ENCODE peak calls at places on chromosome 1, in seven cellular contexts. N, H, W, P, S, J and R are unnamed samples.

GRCh38 chr1:165383067-165383466 is 26.6 kb upstream of the LMX1A start:
- DNase-seq in N (peak), H (no peak), W (peak), P (no peak), S (no peak), J (peak), R (no peak)

GRCh38 chr1:116433283-116434257 is 60.5 kb downstream of the ATP1A1 start:
- DNase-seq in N (peak), H (no peak), W (peak), P (no peak), S (no peak), J (peak), R (no peak)

GRCh38 chr1:36913016-36913415 is 121.3 kb downstream of the GRIK3 start:
- DNase-seq in N (no peak), H (no peak), W (no peak), P (no peak), S (no peak), J (no peak), R (no peak)

GRCh38 chr1:33143181-33143580 is 38.7 kb downstream of the TRIM62 start:
- DNase-seq in N (no peak), H (no peak), W (peak), P (no peak), S (no peak), J (peak), R (no peak)

GRCh38 chr1:27031235-27032118 is 18.8 kb upstream of the TENT5B start:
- DNase-seq in N (peak), H (no peak), W (peak), P (no peak), S (no peak), J (no peak), R (peak)

GRCh38 chr1:64536217-64536835 is 66.4 kb downstream of the CACHD1 start:
- DNase-seq in N (no peak), H (no peak), W (peak), P (no peak), S (no peak), J (no peak), R (no peak)

GRCh38 chr1:228215663-228216116 is 7.8 kb downstream of the OBSCN start:
- DNase-seq in N (no peak), H (no peak), W (no peak), P (no peak), S (no peak), J (no peak), R (no peak)

GRCh38 chr1:204307334-204307883 is 52.3 kb downstream of the PLEKHA6 start:
- DNase-seq in N (peak), H (no peak), W (no peak), P (no peak), S (no peak), J (no peak), R (peak)

GRCh38 chr1:168903237-168903830 is 174.3 kb upstream of the DPT start:
- DNase-seq in N (no peak), H (no peak), W (no peak), P (no peak), S (no peak), J (no peak), R (no peak)

GRCh38 chr1:230047114-230047865 is 19.7 kb upstream of the GALNT2 start:
- DNase-seq in N (peak), H (no peak), W (peak), P (no peak), S (no peak), J (peak), R (peak)

GRCh38 chr1:93758842-93759515 is 77.3 kb upstream of the BCAR3 start:
- DNase-seq in N (no peak), H (peak), W (peak), P (no peak), S (no peak), J (no peak), R (no peak)

GRCh38 chr1:26408604-26409003 is 2.0 kb upstream of the LIN28A start:
- DNase-seq in N (peak), H (peak), W (peak), P (peak), S (peak), J (peak), R (peak)

GRCh38 chr1:3352084-3352951 is 102.1 kb upstream of the ARHGEF16 start:
- DNase-seq in N (peak), H (no peak), W (peak), P (no peak), S (no peak), J (no peak), R (peak)

GRCh38 chr1:231694081-231694443 is 67.5 kb downstream of the DISC1 start:
- DNase-seq in N (peak), H (no peak), W (no peak), P (no peak), S (no peak), J (no peak), R (no peak)

GRCh38 chr1:48674641-48675040 is 102.0 kb downstream of the BEND5 start:
- DNase-seq in N (peak), H (no peak), W (peak), P (no peak), S (no peak), J (peak), R (no peak)

GRCh38 chr1:220135755-220136154 is 41.8 kb downstream of the IARS2 start:
- DNase-seq in N (no peak), H (no peak), W (no peak), P (no peak), S (no peak), J (no peak), R (no peak)

GRCh38 chr1:117662667-117663066 is 56.8 kb downstream of the TENT5C start:
- DNase-seq in N (no peak), H (no peak), W (no peak), P (no peak), S (no peak), J (no peak), R (no peak)

GRCh38 chr1:110617589-110617988 is 11.4 kb upstream of the KCNA2 start:
- DNase-seq in N (peak), H (no peak), W (no peak), P (no peak), S (no peak), J (no peak), R (peak)

GRCh38 chr1:109548321-109549267 is at the start of gene GNAI3:
- DNase-seq in N (peak), H (peak), W (peak), P (peak), S (peak), J (peak), R (peak)

GRCh38 chr1:160836981-160837557 is 25.6 kb downstream of the CD244 start:
- DNase-seq in N (peak), H (no peak), W (no peak), P (no peak), S (no peak), J (no peak), R (no peak)

GRCh38 chr1:172359531-172359991 is 60.9 kb upstream of the C1orf105 start:
- DNase-seq in N (no peak), H (no peak), W (peak), P (no peak), S (no peak), J (no peak), R (no peak)

GRCh38 chr1:207844374-207844773 is 66.6 kb downstream of the CD34 start:
- DNase-seq in N (no peak), H (peak), W (no peak), P (no peak), S (no peak), J (no peak), R (no peak)

GRCh38 chr1:109272831-109273547 is 10.0 kb downstream of the PSRC1 start:
- DNase-seq in N (no peak), H (no peak), W (no peak), P (no peak), S (no peak), J (no peak), R (no peak)

GRCh38 chr1:108327534-108328462 is 83.9 kb upstream of the NBPF4 start:
- DNase-seq in N (peak), H (no peak), W (no peak), P (no peak), S (no peak), J (no peak), R (peak)

GRCh38 chr1:87113313-87113712 is 198.9 kb downstream of the HS2ST1 start:
- DNase-seq in N (no peak), H (no peak), W (peak), P (no peak), S (no peak), J (peak), R (no peak)

GRCh38 chr1:47907192-47907528 is 90.0 kb downstream of the TRABD2B start:
- DNase-seq in N (no peak), H (no peak), W (no peak), P (no peak), S (no peak), J (no peak), R (no peak)

GRCh38 chr1:47175227-47175934 is 14.5 kb downstream of the PDZK1IP1 start:
- DNase-seq in N (peak), H (peak), W (peak), P (no peak), S (no peak), J (peak), R (peak)

GRCh38 chr1:147236959-147237791 is 5.3 kb upstream of the CHD1L start:
- DNase-seq in N (no peak), H (no peak), W (no peak), P (no peak), S (no peak), J (no peak), R (no peak)

GRCh38 chr1:6614019-6614952 is 755 bp downstream of the PHF13 start:
- DNase-seq in N (no peak), H (peak), W (no peak), P (peak), S (peak), J (peak), R (peak)

GRCh38 chr1:203216274-203217138 is 13.0 kb downstream of the CHIT1 start:
- DNase-seq in N (peak), H (peak), W (peak), P (peak), S (peak), J (no peak), R (peak)

GRCh38 chr1:5525597-5526384 is 466.4 kb downstream of the NPHP4 start:
- DNase-seq in N (no peak), H (peak), W (no peak), P (no peak), S (no peak), J (no peak), R (no peak)

GRCh38 chr1:193727850-193728249 is 541.4 kb upstream of the B3GALT2 start:
- DNase-seq in N (no peak), H (no peak), W (no peak), P (no peak), S (no peak), J (no peak), R (peak)

GRCh38 chr1:38026592-38027200 is 14.2 kb downstream of the UTP11 start:
- DNase-seq in N (peak), H (peak), W (peak), P (no peak), S (no peak), J (peak), R (peak)

GRCh38 chr1:211648980-211649934 is 26.2 kb downstream of the NEK2 start:
- DNase-seq in N (no peak), H (peak), W (no peak), P (no peak), S (no peak), J (no peak), R (no peak)

GRCh38 chr1:247209306-247209900 is 37.6 kb upstream of the ZNF124 start:
- DNase-seq in N (peak), H (no peak), W (no peak), P (no peak), S (no peak), J (no peak), R (no peak)

GRCh38 chr1:6274102-6274501 is 13.2 kb upstream of the GPR153 start:
- DNase-seq in N (no peak), H (no peak), W (no peak), P (no peak), S (no peak), J (no peak), R (no peak)

GRCh38 chr1:205438213-205439158 is 16.6 kb upstream of the LEMD1 start:
- DNase-seq in N (no peak), H (no peak), W (peak), P (no peak), S (no peak), J (peak), R (peak)

GRCh38 chr1:227437495-227438008 is 119.3 kb upstream of the CDC42BPA start:
- DNase-seq in N (no peak), H (no peak), W (peak), P (no peak), S (no peak), J (no peak), R (peak)

GRCh38 chr1:71593523-71593922 is 512.7 kb upstream of the ZRANB2 start:
- DNase-seq in N (no peak), H (no peak), W (no peak), P (no peak), S (no peak), J (no peak), R (no peak)

GRCh38 chr1:39735731-39736130 is 3.0 kb upstream of the PPIE start:
- DNase-seq in N (peak), H (no peak), W (no peak), P (no peak), S (no peak), J (peak), R (no peak)